ENCODE peak calls at places on chromosomes 12 and 14, in eight cellular contexts. One of them, this sample, is unnamed.

GRCh38 chr14:32438511-32438910 is 109.4 kb downstream of the AKAP6 start:
- DNase-seq in fibroblast of lung: no peak
- DNase-seq in A549: no peak
- DNase-seq in kidney epithelial cell: no peak
- DNase-seq in left ventricle myocardium inferior: no peak
- DNase-seq in AG09309: no peak
- DNase-seq in IMR-90: no peak
- DNase-seq in fibroblast of villous mesenchyme: no peak
- DNase-seq in this sample: no peak

GRCh38 chr12:120101617-120102016 is 14.9 kb downstream of the RAB35 start:
- DNase-seq in fibroblast of lung: no peak
- DNase-seq in A549: no peak
- DNase-seq in kidney epithelial cell: no peak
- DNase-seq in left ventricle myocardium inferior: no peak
- DNase-seq in AG09309: no peak
- DNase-seq in IMR-90: no peak
- DNase-seq in fibroblast of villous mesenchyme: no peak
- DNase-seq in this sample: no peak

GRCh38 chr12:99418379-99418778 is 229.2 kb upstream of the GARIN6 start:
- DNase-seq in fibroblast of lung: no peak
- DNase-seq in A549: no peak
- DNase-seq in kidney epithelial cell: no peak
- DNase-seq in left ventricle myocardium inferior: no peak
- DNase-seq in AG09309: no peak
- DNase-seq in IMR-90: no peak
- DNase-seq in fibroblast of villous mesenchyme: no peak
- DNase-seq in this sample: no peak

GRCh38 chr12:70165450-70165849 is 77.8 kb upstream of the CNOT2 start:
- DNase-seq in fibroblast of lung: no peak
- DNase-seq in A549: no peak
- DNase-seq in kidney epithelial cell: no peak
- DNase-seq in left ventricle myocardium inferior: no peak
- DNase-seq in AG09309: no peak
- DNase-seq in IMR-90: no peak
- DNase-seq in fibroblast of villous mesenchyme: no peak
- DNase-seq in this sample: no peak

GRCh38 chr12:2396448-2396871 is 343.7 kb downstream of the CACNA1C start:
- DNase-seq in fibroblast of lung: peak; percentile 82
- DNase-seq in A549: no peak
- DNase-seq in kidney epithelial cell: no peak
- DNase-seq in left ventricle myocardium inferior: peak; percentile 68
- DNase-seq in AG09309: no peak
- DNase-seq in IMR-90: peak; percentile 52
- DNase-seq in fibroblast of villous mesenchyme: peak; percentile 35
- DNase-seq in this sample: no peak

GRCh38 chr14:65369560-65369959 is 43.0 kb upstream of the FUT8 start:
- DNase-seq in fibroblast of lung: no peak
- DNase-seq in A549: no peak
- DNase-seq in kidney epithelial cell: no peak
- DNase-seq in left ventricle myocardium inferior: no peak
- DNase-seq in AG09309: no peak
- DNase-seq in IMR-90: no peak
- DNase-seq in fibroblast of villous mesenchyme: no peak
- DNase-seq in this sample: no peak

GRCh38 chr12:19223018-19223417 is 93.5 kb downstream of the PLEKHA5 start:
- DNase-seq in fibroblast of lung: peak; percentile 47
- DNase-seq in A549: peak; percentile 41
- DNase-seq in kidney epithelial cell: no peak
- DNase-seq in left ventricle myocardium inferior: no peak
- DNase-seq in AG09309: no peak
- DNase-seq in IMR-90: no peak
- DNase-seq in fibroblast of villous mesenchyme: no peak
- DNase-seq in this sample: peak; percentile 66

GRCh38 chr14:104346112-104346462 is 207.7 kb downstream of the KIF26A start:
- DNase-seq in fibroblast of lung: no peak
- DNase-seq in A549: no peak
- DNase-seq in kidney epithelial cell: no peak
- DNase-seq in left ventricle myocardium inferior: no peak
- DNase-seq in AG09309: no peak
- DNase-seq in IMR-90: no peak
- DNase-seq in fibroblast of villous mesenchyme: no peak
- DNase-seq in this sample: no peak

GRCh38 chr14:70955543-70956480 is 48.6 kb downstream of the PCNX1 start:
- DNase-seq in fibroblast of lung: no peak
- DNase-seq in A549: no peak
- DNase-seq in kidney epithelial cell: no peak
- DNase-seq in left ventricle myocardium inferior: no peak
- DNase-seq in AG09309: no peak
- DNase-seq in IMR-90: peak; percentile 26
- DNase-seq in fibroblast of villous mesenchyme: peak; percentile 38
- DNase-seq in this sample: peak; percentile 53

GRCh38 chr14:101962503-101962874 is 1.9 kb upstream of the DYNC1H1 start:
- DNase-seq in fibroblast of lung: peak; percentile 86
- DNase-seq in A549: peak; percentile 88
- DNase-seq in kidney epithelial cell: peak; percentile 61
- DNase-seq in left ventricle myocardium inferior: peak; percentile 76
- DNase-seq in AG09309: peak; percentile 41
- DNase-seq in IMR-90: peak; percentile 93
- DNase-seq in fibroblast of villous mesenchyme: peak; percentile 93
- DNase-seq in this sample: peak; percentile 97

GRCh38 chr12:9184276-9184675 is 23.9 kb downstream of the PZP start:
- DNase-seq in fibroblast of lung: no peak
- DNase-seq in A549: no peak
- DNase-seq in kidney epithelial cell: no peak
- DNase-seq in left ventricle myocardium inferior: no peak
- DNase-seq in AG09309: no peak
- DNase-seq in IMR-90: no peak
- DNase-seq in fibroblast of villous mesenchyme: no peak
- DNase-seq in this sample: no peak

GRCh38 chr12:131827961-131828534 is at the start of gene MMP17:
- DNase-seq in fibroblast of lung: peak; percentile 62
- DNase-seq in A549: peak; percentile 56
- DNase-seq in kidney epithelial cell: no peak
- DNase-seq in left ventricle myocardium inferior: peak; percentile 61
- DNase-seq in AG09309: no peak
- DNase-seq in IMR-90: peak; percentile 55
- DNase-seq in fibroblast of villous mesenchyme: peak; percentile 64
- DNase-seq in this sample: peak; percentile 62

GRCh38 chr12:102513739-102514138 is 33.4 kb upstream of the IGF1 start:
- DNase-seq in fibroblast of lung: no peak
- DNase-seq in A549: no peak
- DNase-seq in kidney epithelial cell: no peak
- DNase-seq in left ventricle myocardium inferior: no peak
- DNase-seq in AG09309: no peak
- DNase-seq in IMR-90: peak; percentile 15
- DNase-seq in fibroblast of villous mesenchyme: no peak
- DNase-seq in this sample: peak; percentile 26
- TF ChIP-seq CTCF in fibroblast of lung: no peak
- TF ChIP-seq CTCF in A549: no peak
- TF ChIP-seq CTCF in kidney epithelial cell: peak; percentile 4
- TF ChIP-seq CTCF in left ventricle myocardium inferior: no peak
- TF ChIP-seq CTCF in AG09309: peak; percentile 43
- TF ChIP-seq CTCF in IMR-90: peak; percentile 43
- TF ChIP-seq CTCF in fibroblast of villous mesenchyme: peak; percentile 37
- TF ChIP-seq CTCF in this sample: peak; percentile 43

DNA sequence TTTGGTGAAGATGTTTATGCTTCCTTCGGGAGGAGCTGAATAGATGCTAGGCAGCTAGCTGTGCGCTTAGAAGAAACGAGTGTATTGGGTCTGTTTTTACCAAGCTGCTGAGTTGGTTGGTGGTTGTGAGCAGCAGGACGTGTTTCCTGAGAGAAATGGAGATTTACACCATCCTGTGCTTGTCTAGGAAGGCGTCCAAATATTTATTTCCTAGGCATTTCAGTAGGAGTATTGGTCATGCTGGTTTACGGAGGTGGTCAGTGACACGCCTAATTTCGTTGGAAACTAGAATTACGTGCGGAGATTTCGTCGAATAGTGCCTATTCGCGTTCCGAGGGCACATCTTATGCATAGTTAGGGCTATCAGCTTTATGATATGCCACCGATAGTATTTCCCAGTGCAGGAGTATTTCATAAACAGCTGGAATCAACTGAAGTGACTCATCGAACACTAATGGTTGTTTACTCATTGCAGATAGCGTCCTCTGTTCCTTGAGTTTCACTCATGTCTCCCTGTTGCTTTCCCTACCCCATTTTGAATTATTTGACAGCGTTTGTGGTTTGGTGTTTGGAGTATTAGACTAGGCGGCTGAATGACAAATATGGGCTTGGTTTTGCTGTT is 778 bp downstream of the TBC1D15 start:
- DNase-seq in fibroblast of lung: peak; percentile 73
- DNase-seq in A549: peak; percentile 49
- DNase-seq in kidney epithelial cell: no peak
- DNase-seq in left ventricle myocardium inferior: no peak
- DNase-seq in AG09309: peak; percentile 25
- DNase-seq in IMR-90: peak; percentile 88
- DNase-seq in fibroblast of villous mesenchyme: peak; percentile 92
- DNase-seq in this sample: peak; percentile 77
- H3K4me3 ChIP-seq in fibroblast of lung: peak overlapping the region; percentile 82
- H3K4me3 ChIP-seq in A549: peak overlapping the region; percentile 76
- H3K4me3 ChIP-seq in kidney epithelial cell: peak overlapping the region; percentile 69
- H3K4me3 ChIP-seq in left ventricle myocardium inferior: peak overlapping the region; percentile 84
- H3K4me3 ChIP-seq in AG09309: peak overlapping the region; percentile 90
- H3K4me3 ChIP-seq in IMR-90: peak overlapping the region; percentile 74
- H3K4me3 ChIP-seq in fibroblast of villous mesenchyme: peak overlapping the region; percentile 77
- H3K4me3 ChIP-seq in this sample: peak overlapping the region; percentile 89

GRCh38 chr12:6839482-6840201 is 1.1 kb upstream of the GNB3 start:
- DNase-seq in fibroblast of lung: no peak
- DNase-seq in A549: no peak
- DNase-seq in kidney epithelial cell: no peak
- DNase-seq in left ventricle myocardium inferior: no peak
- DNase-seq in AG09309: no peak
- DNase-seq in IMR-90: no peak
- DNase-seq in fibroblast of villous mesenchyme: no peak
- DNase-seq in this sample: no peak

GRCh38 chr12:6836851-6837250 is 3.9 kb upstream of the GNB3 start:
- DNase-seq in fibroblast of lung: no peak
- DNase-seq in A549: no peak
- DNase-seq in kidney epithelial cell: no peak
- DNase-seq in left ventricle myocardium inferior: no peak
- DNase-seq in AG09309: no peak
- DNase-seq in IMR-90: no peak
- DNase-seq in fibroblast of villous mesenchyme: no peak
- DNase-seq in this sample: no peak

GRCh38 chr12:6837370-6838060 is 3.2 kb upstream of the GNB3 start:
- DNase-seq in fibroblast of lung: no peak
- DNase-seq in A549: no peak
- DNase-seq in kidney epithelial cell: no peak
- DNase-seq in left ventricle myocardium inferior: no peak
- DNase-seq in AG09309: no peak
- DNase-seq in IMR-90: no peak
- DNase-seq in fibroblast of villous mesenchyme: no peak
- DNase-seq in this sample: no peak

GRCh38 chr12:6840428-6841138 is at the start of gene GNB3:
- DNase-seq in fibroblast of lung: no peak
- DNase-seq in A549: no peak
- DNase-seq in kidney epithelial cell: no peak
- DNase-seq in left ventricle myocardium inferior: peak; percentile 61
- DNase-seq in AG09309: no peak
- DNase-seq in IMR-90: no peak
- DNase-seq in fibroblast of villous mesenchyme: peak; percentile 26
- DNase-seq in this sample: no peak

DNA sequence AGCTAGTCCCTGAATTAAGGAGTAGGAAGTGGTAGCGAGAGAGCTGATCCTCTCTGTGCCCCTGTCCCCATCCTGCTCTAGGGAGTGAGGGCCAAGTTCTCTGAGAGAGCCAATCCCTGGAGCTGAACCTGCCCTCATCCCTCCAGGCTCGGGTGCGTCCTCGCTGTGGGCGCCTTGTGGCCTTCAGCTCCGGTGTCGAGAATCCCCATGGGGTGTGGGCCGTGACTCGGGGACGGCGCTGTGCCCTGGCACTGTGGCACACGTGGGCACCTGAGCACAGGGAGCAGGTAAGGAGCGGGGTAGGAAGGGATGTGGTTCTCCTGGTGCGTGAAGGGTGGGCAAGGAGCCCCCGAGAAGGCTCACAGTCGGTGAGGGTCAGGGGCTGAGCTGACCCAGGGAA is 1.9 kb upstream of the GNB3 start:
- DNase-seq in fibroblast of lung: no peak
- DNase-seq in A549: no peak
- DNase-seq in kidney epithelial cell: no peak
- DNase-seq in left ventricle myocardium inferior: no peak
- DNase-seq in AG09309: no peak
- DNase-seq in IMR-90: no peak
- DNase-seq in fibroblast of villous mesenchyme: no peak
- DNase-seq in this sample: no peak
- TF ChIP-seq CTCF in fibroblast of lung: no peak
- TF ChIP-seq CTCF in A549: no peak
- TF ChIP-seq CTCF in kidney epithelial cell: no peak
- TF ChIP-seq CTCF in left ventricle myocardium inferior: no peak
- TF ChIP-seq CTCF in AG09309: no peak
- TF ChIP-seq CTCF in IMR-90: no peak
- TF ChIP-seq CTCF in fibroblast of villous mesenchyme: no peak
- TF ChIP-seq CTCF in this sample: no peak

GRCh38 chr12:55724940-55725309 is 3.9 kb downstream of the CD63 start:
- DNase-seq in fibroblast of lung: no peak
- DNase-seq in A549: no peak
- DNase-seq in kidney epithelial cell: no peak
- DNase-seq in left ventricle myocardium inferior: no peak
- DNase-seq in AG09309: no peak
- DNase-seq in IMR-90: no peak
- DNase-seq in fibroblast of villous mesenchyme: no peak
- DNase-seq in this sample: no peak
- H3K4me3 ChIP-seq in fibroblast of lung: peak overlapping the region; percentile 80
- H3K4me3 ChIP-seq in A549: no peak overlapping the region
- H3K4me3 ChIP-seq in kidney epithelial cell: no peak overlapping the region
- H3K4me3 ChIP-seq in left ventricle myocardium inferior: no peak overlapping the region
- H3K4me3 ChIP-seq in AG09309: no peak overlapping the region
- H3K4me3 ChIP-seq in IMR-90: no peak overlapping the region
- H3K4me3 ChIP-seq in fibroblast of villous mesenchyme: no peak overlapping the region
- H3K4me3 ChIP-seq in this sample: no peak overlapping the region

GRCh38 chr12:11886339-11886738 is 184.4 kb upstream of the BCL2L14 start:
- DNase-seq in fibroblast of lung: no peak
- DNase-seq in A549: no peak
- DNase-seq in kidney epithelial cell: no peak
- DNase-seq in left ventricle myocardium inferior: no peak
- DNase-seq in AG09309: no peak
- DNase-seq in IMR-90: no peak
- DNase-seq in fibroblast of villous mesenchyme: no peak
- DNase-seq in this sample: no peak
- TF ChIP-seq CTCF in fibroblast of lung: no peak
- TF ChIP-seq CTCF in A549: no peak
- TF ChIP-seq CTCF in kidney epithelial cell: no peak
- TF ChIP-seq CTCF in left ventricle myocardium inferior: no peak
- TF ChIP-seq CTCF in AG09309: no peak
- TF ChIP-seq CTCF in IMR-90: no peak
- TF ChIP-seq CTCF in fibroblast of villous mesenchyme: no peak
- TF ChIP-seq CTCF in this sample: no peak

GRCh38 chr12:64608901-64609542 is 1.3 kb upstream of the RASSF3 start:
- DNase-seq in fibroblast of lung: peak; percentile 61
- DNase-seq in A549: peak; percentile 87
- DNase-seq in kidney epithelial cell: no peak
- DNase-seq in left ventricle myocardium inferior: no peak
- DNase-seq in AG09309: no peak
- DNase-seq in IMR-90: peak; percentile 68
- DNase-seq in fibroblast of villous mesenchyme: peak; percentile 64
- DNase-seq in this sample: peak; percentile 60
- H3K4me3 ChIP-seq in fibroblast of lung: peak overlapping the region; percentile 95
- H3K4me3 ChIP-seq in A549: peak overlapping the region; percentile 73
- H3K4me3 ChIP-seq in kidney epithelial cell: peak overlapping the region; percentile 85
- H3K4me3 ChIP-seq in left ventricle myocardium inferior: peak overlapping the region; percentile 98
- H3K4me3 ChIP-seq in AG09309: peak overlapping the region; percentile 73
- H3K4me3 ChIP-seq in IMR-90: peak overlapping the region; percentile 84
- H3K4me3 ChIP-seq in fibroblast of villous mesenchyme: peak overlapping the region; percentile 91
- H3K4me3 ChIP-seq in this sample: peak overlapping the region; percentile 83